ENCODE peak calls at places on chromosomes 12 and 14, in four cellular contexts. One of them, this sample, is unnamed.

GRCh38 chr14:80278293-80279037 is 67.2 kb upstream of the DIO2 start:
- DNase-seq in ovary: no peak
- DNase-seq in left ventricle myocardium inferior: peak; percentile 33
- DNase-seq in fibroblast of pulmonary artery: peak; percentile 76
- DNase-seq in this sample: peak; percentile 6

GRCh38 chr14:56797569-56798446 is 12.5 kb downstream of the OTX2 start:
- DNase-seq in fibroblast of pulmonary artery: no peak
- DNase-seq in ovary: no peak
- DNase-seq in left ventricle myocardium inferior: no peak
- DNase-seq in this sample: no peak

GRCh38 chr12:78421011-78421410 is 443.6 kb upstream of the SYT1 start:
- DNase-seq in left ventricle myocardium inferior: no peak
- DNase-seq in ovary: no peak
- DNase-seq in fibroblast of pulmonary artery: no peak
- DNase-seq in this sample: no peak

GRCh38 chr12:123522164-123522563 is 11.4 kb downstream of the RILPL1 start:
- DNase-seq in left ventricle myocardium inferior: peak; percentile 46
- DNase-seq in ovary: no peak
- DNase-seq in fibroblast of pulmonary artery: no peak
- DNase-seq in this sample: no peak

GRCh38 chr12:108099085-108099484 is 30.0 kb upstream of the WSCD2 start:
- DNase-seq in left ventricle myocardium inferior: no peak
- DNase-seq in fibroblast of pulmonary artery: no peak
- DNase-seq in ovary: no peak
- DNase-seq in this sample: no peak

GRCh38 chr12:74537707-74538385 is at the start of gene ATXN7L3B:
- DNase-seq in left ventricle myocardium inferior: peak; percentile 93
- DNase-seq in fibroblast of pulmonary artery: peak; percentile 96
- DNase-seq in ovary: peak; percentile 96
- DNase-seq in this sample: peak; percentile 91

GRCh38 chr14:56813143-56813551 is 2.9 kb upstream of the OTX2 start:
- DNase-seq in fibroblast of pulmonary artery: no peak
- DNase-seq in left ventricle myocardium inferior: no peak
- DNase-seq in ovary: no peak
- DNase-seq in this sample: no peak

GRCh38 chr12:50205648-50206047 is 38.5 kb upstream of the CERS5 start:
- DNase-seq in ovary: no peak
- DNase-seq in left ventricle myocardium inferior: no peak
- DNase-seq in fibroblast of pulmonary artery: no peak
- DNase-seq in this sample: no peak

GRCh38 chr12:288687-289086 is 26.1 kb upstream of the SLC6A13 start:
- DNase-seq in left ventricle myocardium inferior: peak; percentile 20
- DNase-seq in fibroblast of pulmonary artery: peak; percentile 62
- DNase-seq in ovary: no peak
- DNase-seq in this sample: no peak

GRCh38 chr12:18068355-18068754 is 21.6 kb downstream of the RERGL start:
- DNase-seq in left ventricle myocardium inferior: no peak
- DNase-seq in ovary: no peak
- DNase-seq in fibroblast of pulmonary artery: no peak
- DNase-seq in this sample: no peak

GRCh38 chr12:113149361-113150150 is at the start of gene CFAP73:
- DNase-seq in left ventricle myocardium inferior: peak; percentile 59
- DNase-seq in fibroblast of pulmonary artery: peak; percentile 85
- DNase-seq in ovary: peak; percentile 66
- DNase-seq in this sample: peak; percentile 84

GRCh38 chr14:60092516-60092915 is 793 bp downstream of the PCNX4 start:
- DNase-seq in fibroblast of pulmonary artery: peak; percentile 55
- DNase-seq in ovary: peak; percentile 44
- DNase-seq in left ventricle myocardium inferior: no peak
- DNase-seq in this sample: no peak

DNA sequence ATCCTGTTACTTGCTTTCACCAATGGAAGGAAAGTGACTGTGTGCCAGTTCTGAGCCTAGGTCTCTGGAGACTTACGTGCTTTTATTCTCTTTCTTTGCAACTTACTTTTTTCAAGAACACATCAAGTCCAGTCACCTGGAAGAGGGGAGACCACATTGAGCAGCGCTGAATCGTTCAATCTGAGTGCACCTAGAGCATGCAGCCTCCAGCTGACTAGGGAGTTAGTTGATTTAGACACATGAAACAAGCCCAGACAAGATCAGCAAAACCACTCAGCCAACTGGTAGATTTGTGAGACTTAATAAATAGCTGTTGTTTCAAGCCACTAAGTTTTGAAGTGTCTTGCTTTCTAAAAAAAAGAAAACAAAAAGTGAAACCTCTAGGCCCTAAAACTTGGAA is 1014.8 kb upstream of the FBXO33 start:
- DNase-seq in fibroblast of pulmonary artery: no peak
- DNase-seq in left ventricle myocardium inferior: no peak
- DNase-seq in ovary: no peak
- DNase-seq in this sample: no peak
- TF ChIP-seq CTCF in fibroblast of pulmonary artery: no peak
- TF ChIP-seq CTCF in left ventricle myocardium inferior: no peak
- TF ChIP-seq CTCF in ovary: no peak
- TF ChIP-seq CTCF in this sample: no peak

GRCh38 chr14:51244591-51244990 is 4.5 kb downstream of the TMX1 start:
- DNase-seq in fibroblast of pulmonary artery: no peak
- DNase-seq in left ventricle myocardium inferior: no peak
- DNase-seq in ovary: no peak
- DNase-seq in this sample: no peak

GRCh38 chr14:51242545-51243490 is 2.8 kb downstream of the TMX1 start:
- DNase-seq in left ventricle myocardium inferior: no peak
- DNase-seq in ovary: no peak
- DNase-seq in fibroblast of pulmonary artery: no peak
- DNase-seq in this sample: no peak

GRCh38 chr14:51240804-51241380 is 845 bp downstream of the TMX1 start:
- DNase-seq in ovary: no peak
- DNase-seq in left ventricle myocardium inferior: no peak
- DNase-seq in fibroblast of pulmonary artery: no peak
- DNase-seq in this sample: no peak

GRCh38 chr14:51236314-51236713 is 3.7 kb upstream of the TMX1 start:
- DNase-seq in left ventricle myocardium inferior: no peak
- DNase-seq in fibroblast of pulmonary artery: peak; percentile 39
- DNase-seq in ovary: no peak
- DNase-seq in this sample: peak; percentile 43

DNA sequence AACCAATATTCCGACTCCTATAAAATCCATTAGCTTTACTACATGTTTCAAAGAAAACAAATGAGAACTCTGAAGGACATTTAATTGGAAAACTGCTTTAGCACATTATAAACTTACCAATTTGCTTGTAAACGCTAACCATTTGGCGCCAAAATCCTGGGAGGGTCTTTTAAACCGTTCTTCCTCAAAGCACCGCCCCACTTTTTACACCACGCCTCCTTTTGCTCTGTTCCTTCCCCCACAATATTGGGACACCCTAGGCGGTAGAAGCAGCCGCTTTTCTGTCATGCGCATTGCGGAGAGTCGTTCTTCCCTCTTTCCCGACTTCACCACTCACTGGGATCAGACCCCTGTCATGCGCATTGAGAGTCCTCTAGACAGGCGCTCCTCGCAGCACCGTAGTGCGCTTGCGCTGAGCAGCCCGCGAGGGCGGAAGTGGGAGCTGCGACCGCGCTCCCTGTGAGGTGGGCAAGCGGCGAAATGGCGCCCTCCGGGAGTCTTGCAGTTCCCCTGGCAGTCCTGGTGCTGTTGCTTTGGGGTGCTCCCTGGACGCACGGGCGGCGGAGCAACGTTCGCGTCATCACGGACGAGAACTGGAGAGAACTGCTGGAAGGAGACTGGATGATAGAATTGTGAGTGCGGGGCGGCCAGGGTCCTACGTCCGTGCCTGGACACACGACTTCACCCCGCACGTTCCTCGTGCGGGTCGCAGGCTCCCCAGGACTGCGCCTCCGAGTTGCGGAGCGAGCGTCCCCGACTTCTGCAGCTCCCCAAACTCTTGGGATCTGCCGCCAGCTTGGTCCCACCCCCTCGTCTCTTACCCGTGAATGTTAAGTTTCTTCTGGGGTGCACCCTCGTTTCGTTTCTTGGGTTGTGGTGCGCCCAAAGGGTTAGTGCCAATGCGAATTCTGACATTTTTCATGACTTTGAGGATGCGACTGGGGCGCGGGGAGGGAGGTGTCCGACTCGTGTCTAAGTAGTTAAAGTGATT is at the start of gene TMX1:
- DNase-seq in fibroblast of pulmonary artery: peak; percentile 99
- DNase-seq in left ventricle myocardium inferior: peak; percentile 94
- DNase-seq in ovary: peak; percentile 95
- DNase-seq in this sample: peak; percentile 99
- TF ChIP-seq CTCF in fibroblast of pulmonary artery: no peak
- TF ChIP-seq CTCF in left ventricle myocardium inferior: peak; percentile 14
- TF ChIP-seq CTCF in ovary: no peak
- TF ChIP-seq CTCF in this sample: no peak

GRCh38 chr14:101737414-101738367 is 23.8 kb upstream of the PPP2R5C start:
- DNase-seq in fibroblast of pulmonary artery: no peak
- DNase-seq in left ventricle myocardium inferior: no peak
- DNase-seq in ovary: no peak
- DNase-seq in this sample: no peak
- TF ChIP-seq CTCF in fibroblast of pulmonary artery: no peak
- TF ChIP-seq CTCF in left ventricle myocardium inferior: peak; percentile 17
- TF ChIP-seq CTCF in ovary: no peak
- TF ChIP-seq CTCF in this sample: no peak

GRCh38 chr14:102985665-102986064 is 63.2 kb downstream of the AMN start:
- DNase-seq in left ventricle myocardium inferior: no peak
- DNase-seq in fibroblast of pulmonary artery: no peak
- DNase-seq in ovary: no peak
- DNase-seq in this sample: no peak

GRCh38 chr14:102983496-102983895 is 61.0 kb downstream of the AMN start:
- DNase-seq in ovary: no peak
- DNase-seq in fibroblast of pulmonary artery: no peak
- DNase-seq in left ventricle myocardium inferior: no peak
- DNase-seq in this sample: no peak

GRCh38 chr14:102980409-102980810 is 57.9 kb downstream of the AMN start:
- DNase-seq in ovary: no peak
- DNase-seq in left ventricle myocardium inferior: no peak
- DNase-seq in fibroblast of pulmonary artery: peak; percentile 46
- DNase-seq in this sample: no peak

GRCh38 chr14:102984336-102985102 is 62.1 kb downstream of the AMN start:
- DNase-seq in fibroblast of pulmonary artery: no peak
- DNase-seq in left ventricle myocardium inferior: no peak
- DNase-seq in ovary: no peak
- DNase-seq in this sample: no peak

GRCh38 chr14:102982852-102983470 is 60.5 kb downstream of the AMN start:
- DNase-seq in left ventricle myocardium inferior: no peak
- DNase-seq in ovary: no peak
- DNase-seq in fibroblast of pulmonary artery: no peak
- DNase-seq in this sample: no peak
- TF ChIP-seq CTCF in left ventricle myocardium inferior: no peak
- TF ChIP-seq CTCF in ovary: no peak
- TF ChIP-seq CTCF in fibroblast of pulmonary artery: no peak
- TF ChIP-seq CTCF in this sample: no peak

GRCh38 chr14:90900712-90901111 is 84.5 kb upstream of the TTC7B start:
- DNase-seq in ovary: no peak
- DNase-seq in fibroblast of pulmonary artery: peak; percentile 17
- DNase-seq in left ventricle myocardium inferior: no peak
- DNase-seq in this sample: no peak
- TF ChIP-seq CTCF in ovary: no peak
- TF ChIP-seq CTCF in fibroblast of pulmonary artery: peak; percentile 22
- TF ChIP-seq CTCF in left ventricle myocardium inferior: peak; percentile 42
- TF ChIP-seq CTCF in this sample: no peak

GRCh38 chr12:53299454-53300180 is at the start of gene MYG1:
- DNase-seq in ovary: peak; percentile 91
- DNase-seq in fibroblast of pulmonary artery: peak; percentile 89
- DNase-seq in left ventricle myocardium inferior: peak; percentile 84
- DNase-seq in this sample: peak; percentile 85
- TF ChIP-seq CTCF in ovary: no peak
- TF ChIP-seq CTCF in fibroblast of pulmonary artery: peak; percentile 21
- TF ChIP-seq CTCF in left ventricle myocardium inferior: peak; percentile 36
- TF ChIP-seq CTCF in this sample: no peak

GRCh38 chr12:97386133-97386581 is 76.4 kb upstream of the RMST start:
- DNase-seq in left ventricle myocardium inferior: no peak
- DNase-seq in ovary: no peak
- DNase-seq in fibroblast of pulmonary artery: no peak
- DNase-seq in this sample: no peak

GRCh38 chr12:97375310-97375709 is 87.3 kb upstream of the RMST start:
- DNase-seq in left ventricle myocardium inferior: no peak
- DNase-seq in fibroblast of pulmonary artery: no peak
- DNase-seq in ovary: no peak
- DNase-seq in this sample: no peak

GRCh38 chr12:97385121-97385520 is 77.5 kb upstream of the RMST start:
- DNase-seq in ovary: no peak
- DNase-seq in fibroblast of pulmonary artery: no peak
- DNase-seq in left ventricle myocardium inferior: no peak
- DNase-seq in this sample: no peak

DNA sequence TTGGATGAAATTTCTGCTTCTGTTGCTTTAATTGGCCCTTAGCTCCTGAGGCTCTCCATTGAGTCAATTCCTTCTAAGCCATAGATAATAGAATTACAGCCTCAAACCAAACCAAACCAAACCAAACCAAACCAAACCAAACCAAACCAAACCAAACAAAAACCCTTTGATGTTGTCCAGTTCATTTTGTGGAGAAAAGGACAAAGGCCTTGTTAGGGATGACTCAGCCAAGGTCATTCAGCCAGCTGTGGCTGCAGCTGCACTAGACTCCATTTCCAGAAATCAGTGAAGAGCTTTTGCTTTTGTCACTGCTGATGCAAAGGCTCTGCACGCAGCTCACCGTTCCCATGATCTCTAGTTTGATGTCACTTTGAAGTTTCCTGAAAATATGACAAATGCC is 82.2 kb upstream of the RMST start:
- DNase-seq in fibroblast of pulmonary artery: no peak
- DNase-seq in ovary: no peak
- DNase-seq in left ventricle myocardium inferior: no peak
- DNase-seq in this sample: no peak
- TF ChIP-seq CTCF in fibroblast of pulmonary artery: no peak
- TF ChIP-seq CTCF in ovary: no peak
- TF ChIP-seq CTCF in left ventricle myocardium inferior: no peak
- TF ChIP-seq CTCF in this sample: no peak

This sample was measured in foreskin fibroblast.